ENCODE peak calls at places on chromosomes 3 and 15, in eight cellular contexts. R, E, Q, I, M, K, V and Z are unnamed samples.

GRCh38 chr3:52534281-52535183 is 875 bp upstream of the NT5DC2 start:
- DNase-seq in M (peak), I (peak), R (no peak), E (peak), V (peak), Q (peak), K (peak), Z (peak)

GRCh38 chr3:33758278-33758677 is 40.2 kb upstream of the PDCD6IP start:
- DNase-seq in M (no peak), E (no peak), R (no peak), K (no peak), Q (no peak), I (no peak), V (no peak), Z (no peak)

GRCh38 chr15:101723161-101723873 is 956 bp downstream of the TARS3 start:
- DNase-seq in Q (no peak), K (peak), E (no peak), R (peak), M (no peak), I (peak), V (no peak), Z (no peak)

GRCh38 chr3:120461416-120461815 is 10.6 kb upstream of the FSTL1 start:
- DNase-seq in R (no peak), Q (no peak), I (no peak), K (no peak), E (no peak), M (no peak), V (no peak), Z (no peak)

GRCh38 chr15:92997821-92998220 is 91.2 kb downstream of the RGMA start:
- DNase-seq in I (no peak), V (no peak), R (no peak), K (no peak), M (no peak), E (no peak), Q (no peak), Z (no peak)

GRCh38 chr15:32959077-32959476 is 235.4 kb downstream of the FMN1 start:
- DNase-seq in E (no peak), M (no peak), V (no peak), R (no peak), I (peak), K (peak), Q (no peak), Z (no peak)

GRCh38 chr3:167651820-167652219 is 1.9 kb downstream of the WDR49 start:
- DNase-seq in K (no peak), E (no peak), Q (no peak), M (no peak), R (no peak), I (no peak), V (no peak), Z (no peak)

GRCh38 chr3:177813322-177813721 is 616.0 kb upstream of the TBL1XR1 start:
- DNase-seq in R (peak), V (no peak), M (peak), E (no peak), I (peak), Q (peak), K (peak), Z (no peak)

GRCh38 chr3:123150449-123150954 is 51.2 kb upstream of the SEC22A start:
- DNase-seq in R (no peak), E (no peak), V (no peak), K (no peak), Q (no peak), I (no peak), M (no peak), Z (no peak)

GRCh38 chr15:76947454-76947853 is 15.9 kb downstream of the RCN2 start:
- DNase-seq in I (no peak), K (no peak), Q (no peak), E (no peak), V (no peak), M (no peak), R (no peak), Z (no peak)

GRCh38 chr3:43371494-43371893 is 85.2 kb downstream of the SNRK start:
- DNase-seq in Q (no peak), I (no peak), K (no peak), M (no peak), V (no peak), R (no peak), E (no peak), Z (no peak)

GRCh38 chr3:154314152-154314551 is 10.1 kb downstream of the DHX36 start:
- DNase-seq in R (no peak), E (no peak), K (no peak), Q (no peak), V (no peak), I (no peak), M (no peak), Z (no peak)

GRCh38 chr3:67382551-67382950 is 271.9 kb downstream of the SUCLG2 start:
- DNase-seq in Q (no peak), I (peak), M (no peak), E (no peak), V (no peak), K (peak), R (no peak), Z (no peak)

GRCh38 chr3:37984051-37984450 is 6.5 kb upstream of the VILL start:
- DNase-seq in Q (no peak), I (no peak), R (peak), V (no peak), K (no peak), M (no peak), E (no peak), Z (no peak)

GRCh38 chr3:132726341-132726823 is 4.2 kb upstream of the NPHP3 start:
- DNase-seq in K (peak), Q (no peak), M (no peak), R (peak), I (peak), E (no peak), V (no peak), Z (no peak)

GRCh38 chr15:47188766-47189507 is 528.4 kb upstream of the SEMA6D start:
- DNase-seq in E (no peak), R (no peak), V (peak), I (no peak), Q (no peak), K (no peak), M (no peak), Z (no peak)

GRCh38 chr15:90557651-90558084 is 27.9 kb downstream of the CRTC3 start:
- DNase-seq in E (no peak), V (no peak), K (peak), M (peak), Q (peak), I (peak), R (no peak), Z (no peak)

GRCh38 chr15:29465196-29465595 is 195.6 kb upstream of the NSMCE3 start:
- DNase-seq in E (no peak), M (no peak), I (no peak), V (no peak), Q (no peak), R (no peak), K (no peak), Z (no peak)

GRCh38 chr15:100255644-100256043 is 86.1 kb downstream of the ADAMTS17 start:
- DNase-seq in M (no peak), I (no peak), R (no peak), E (no peak), V (no peak), K (no peak), Q (no peak), Z (no peak)

GRCh38 chr3:131224886-131225550 is 156.6 kb upstream of the NUDT16 start:
- DNase-seq in Q (no peak), M (no peak), I (peak), V (no peak), R (no peak), K (peak), E (no peak), Z (no peak)

GRCh38 chr15:40048155-40048792 is 9.3 kb upstream of the SRP14 start:
- DNase-seq in V (no peak), M (no peak), R (no peak), K (no peak), I (no peak), Q (peak), E (no peak), Z (no peak)

GRCh38 chr15:68676011-68676605 is 97.3 kb downstream of the CORO2B start:
- DNase-seq in I (no peak), R (no peak), V (no peak), Q (peak), K (no peak), E (no peak), M (no peak), Z (no peak)

GRCh38 chr15:68668926-68669600 is 90.3 kb downstream of the CORO2B start:
- DNase-seq in V (no peak), E (no peak), R (no peak), I (no peak), K (no peak), M (no peak), Q (no peak), Z (no peak)

GRCh38 chr15:68674975-68675374 is 96.2 kb downstream of the CORO2B start:
- DNase-seq in E (no peak), R (no peak), V (no peak), I (no peak), K (no peak), Q (no peak), M (no peak), Z (no peak)

GRCh38 chr15:68672251-68672650 is 93.5 kb downstream of the CORO2B start:
- DNase-seq in K (no peak), Q (no peak), V (no peak), E (no peak), R (no peak), M (no peak), I (no peak), Z (no peak)

DNA sequence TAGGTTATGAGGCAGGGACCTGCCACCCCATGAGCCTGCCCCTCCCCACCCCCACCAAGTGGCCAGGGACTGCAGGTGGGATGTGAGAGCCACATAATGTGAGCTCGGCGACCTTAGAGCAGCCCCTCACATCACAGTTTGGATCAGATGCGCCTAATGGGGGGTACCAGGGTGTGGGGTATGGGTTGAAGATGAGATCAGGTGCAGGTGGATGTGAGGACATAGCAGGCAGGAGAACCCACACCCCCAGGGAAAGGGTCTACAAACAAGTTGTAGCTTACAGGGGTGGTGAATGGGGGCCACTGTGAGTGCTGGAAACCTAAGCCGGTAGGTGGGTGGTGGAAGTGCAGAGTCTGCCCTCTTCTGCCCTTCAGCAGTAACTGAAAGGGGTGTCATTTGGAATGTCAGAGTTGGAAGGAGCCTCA is 94.0 kb downstream of the CORO2B start:
- DNase-seq in E (no peak), R (no peak), M (no peak), I (peak), V (peak), Q (no peak), K (peak), Z (no peak)
- TF ChIP-seq CTCF in E (no peak), R (no peak), M (no peak), I (peak), V (no peak), Q (no peak), K (peak), Z (no peak)

GRCh38 chr15:22902046-22902445 is 63.6 kb downstream of the NIPA2 start:
- DNase-seq in M (no peak), V (no peak), R (no peak), Q (no peak), E (no peak), K (no peak), I (no peak), Z (no peak)

GRCh38 chr15:22903961-22904534 is 65.6 kb downstream of the NIPA2 start:
- DNase-seq in E (no peak), M (no peak), K (no peak), V (no peak), R (no peak), I (no peak), Q (peak), Z (no peak)

GRCh38 chr15:22903427-22903826 is 65.0 kb downstream of the NIPA2 start:
- DNase-seq in R (no peak), K (no peak), Q (no peak), V (no peak), M (no peak), I (no peak), E (no peak), Z (no peak)

GRCh38 chr15:22902981-22903380 is 64.5 kb downstream of the NIPA2 start:
- DNase-seq in E (no peak), Q (no peak), R (no peak), I (no peak), V (no peak), M (no peak), K (no peak), Z (no peak)

DNA sequence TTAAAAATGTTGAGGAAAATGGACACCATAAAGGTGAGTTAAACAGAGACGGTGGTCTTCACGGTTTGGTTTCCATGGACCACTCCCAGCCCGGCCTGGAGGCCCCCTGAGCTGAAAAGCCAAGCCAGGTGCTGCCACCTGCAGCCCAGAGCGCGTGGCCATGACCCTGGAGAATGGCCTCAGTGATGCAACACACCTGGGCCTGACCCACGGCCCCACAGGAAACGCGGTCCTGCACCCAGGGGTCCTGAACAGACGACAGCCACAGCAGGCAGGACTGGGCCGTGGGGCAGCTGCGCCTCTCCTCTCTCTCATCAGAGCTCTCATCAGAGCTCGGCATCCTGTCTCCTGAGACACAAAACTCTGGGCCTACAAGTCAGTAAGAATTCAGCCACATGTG is 64.1 kb downstream of the NIPA2 start:
- DNase-seq in V (peak), K (no peak), I (no peak), R (no peak), Q (no peak), M (no peak), E (no peak), Z (no peak)
- TF ChIP-seq CTCF in V (no peak), K (no peak), I (no peak), R (no peak), Q (no peak), M (peak), E (no peak), Z (no peak)

GRCh38 chr15:25596644-25597562 is 158.1 kb upstream of the UBE3A start:
- DNase-seq in I (no peak), E (no peak), M (no peak), V (no peak), Q (no peak), R (no peak), K (no peak), Z (no peak)
- TF ChIP-seq CTCF in I (no peak), E (no peak), M (no peak), V (no peak), Q (no peak), R (no peak), K (no peak), Z (no peak)

GRCh38 chr3:135513106-135514063 is 452.1 kb upstream of the PPP2R3A start:
- DNase-seq in Q (no peak), M (no peak), R (peak), V (no peak), I (peak), E (no peak), K (peak), Z (no peak)

GRCh38 chr3:135514064-135514455 is 451.5 kb upstream of the PPP2R3A start:
- DNase-seq in Q (no peak), K (no peak), R (no peak), I (no peak), E (no peak), V (no peak), M (no peak), Z (no peak)

DNA sequence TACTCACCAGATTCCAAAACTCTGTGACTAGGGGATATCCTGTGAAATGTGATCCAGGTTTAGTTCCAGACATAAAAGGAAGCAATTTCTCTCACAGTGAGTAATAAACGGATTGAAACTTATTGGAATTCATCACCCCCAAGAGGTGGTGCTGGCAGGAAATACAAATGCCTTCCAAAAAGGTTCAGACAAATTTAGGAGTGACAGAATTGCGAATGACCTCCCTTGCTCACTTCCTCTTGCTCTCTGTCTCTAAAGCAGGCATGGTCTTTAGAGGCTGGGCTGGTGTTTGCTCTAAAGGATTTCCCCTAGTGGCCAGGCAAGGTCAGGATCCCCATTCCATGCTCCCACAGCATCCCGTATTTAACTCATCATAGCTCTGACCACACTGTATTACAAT is 449.4 kb upstream of the PPP2R3A start:
- DNase-seq in Q (no peak), I (peak), R (peak), M (no peak), K (no peak), V (peak), E (no peak), Z (no peak)
- TF ChIP-seq CTCF in Q (no peak), I (peak), R (no peak), M (no peak), K (no peak), V (no peak), E (no peak), Z (no peak)

GRCh38 chr3:158783051-158783450 is 18.8 kb upstream of the MFSD1 start:
- DNase-seq in R (no peak), M (no peak), Q (no peak), E (no peak), K (no peak), I (no peak), V (no peak), Z (no peak)

GRCh38 chr3:158789592-158789991 is 12.3 kb upstream of the MFSD1 start:
- DNase-seq in E (no peak), M (no peak), V (no peak), K (peak), I (peak), Q (no peak), R (peak), Z (no peak)

GRCh38 chr3:158782283-158782682 is 19.6 kb upstream of the MFSD1 start:
- DNase-seq in V (no peak), K (no peak), Q (no peak), M (no peak), I (no peak), E (no peak), R (no peak), Z (no peak)

GRCh38 chr3:158788446-158788845 is 13.4 kb upstream of the MFSD1 start:
- DNase-seq in K (peak), V (no peak), Q (no peak), M (no peak), R (no peak), I (peak), E (no peak), Z (no peak)

GRCh38 chr3:158785972-158786371 is 15.9 kb upstream of the MFSD1 start:
- DNase-seq in Q (no peak), E (no peak), K (no peak), R (no peak), I (no peak), M (no peak), V (no peak), Z (no peak)
- TF ChIP-seq CTCF in Q (no peak), E (no peak), K (no peak), R (no peak), I (no peak), M (no peak), V (no peak), Z (no peak)

GRCh38 chr15:43881944-43882343 is 55.1 kb downstream of the WDR76 start:
- DNase-seq in R (peak), I (no peak), M (no peak), K (no peak), V (peak), E (no peak), Q (no peak), Z (no peak)
- TF ChIP-seq CTCF in R (peak), I (peak), M (no peak), K (peak), V (peak), E (no peak), Q (no peak), Z (peak)

GRCh38 chr3:188276366-188276765 is 122.4 kb downstream of the LPP start:
- DNase-seq in K (no peak), R (no peak), I (no peak), V (no peak), Q (no peak), M (no peak), E (no peak), Z (no peak)

GRCh38 chr3:188282871-188283270 is 128.9 kb downstream of the LPP start:
- DNase-seq in I (no peak), E (no peak), M (no peak), V (no peak), K (no peak), R (no peak), Q (no peak), Z (no peak)

GRCh38 chr3:188278717-188279324 is 124.9 kb downstream of the LPP start:
- DNase-seq in R (no peak), E (no peak), M (peak), K (no peak), V (no peak), I (no peak), Q (no peak), Z (no peak)

GRCh38 chr3:188280627-188281026 is 126.7 kb downstream of the LPP start:
- DNase-seq in I (no peak), V (no peak), M (no peak), Q (no peak), E (no peak), K (no peak), R (no peak), Z (no peak)

GRCh38 chr3:188279696-188280398 is 125.9 kb downstream of the LPP start:
- DNase-seq in I (peak), E (no peak), V (no peak), Q (no peak), R (no peak), K (no peak), M (no peak), Z (no peak)
- TF ChIP-seq CTCF in I (no peak), E (no peak), V (no peak), Q (no peak), R (no peak), K (no peak), M (no peak), Z (no peak)

GRCh38 chr15:75659141-75659771 is 11.5 kb downstream of the SNX33 start:
- DNase-seq in V (no peak), E (no peak), R (no peak), K (no peak), I (no peak), Q (no peak), M (peak), Z (no peak)
- TF ChIP-seq CTCF in V (no peak), E (no peak), R (no peak), K (no peak), I (no peak), Q (no peak), M (no peak), Z (no peak)